ENCODE peak calls at places on chromosomes 11 and 22, in four cellular contexts. H is endothelial cell, F is left lung, J is right lobe of liver. L is an unnamed sample.

GRCh38 chr11:97893612-97894011 is 1127.1 kb upstream of the CNTN5 start:
- DNase-seq in H (no peak), F (no peak), J (no peak), L (no peak)

GRCh38 chr11:23021287-23021863 is 161.1 kb upstream of the CCDC179 start:
- DNase-seq in H (peak; percentile 29), F (no peak), J (no peak), L (no peak)

GRCh38 chr11:14623036-14623435 is 20.6 kb upstream of the PDE3B start:
- DNase-seq in H (no peak), F (no peak), J (no peak), L (no peak)

GRCh38 chr11:120134106-120134930 is 3.6 kb downstream of the TRIM29 start:
- DNase-seq in H (peak; percentile 1), F (peak; percentile 25), J (no peak), L (no peak)

GRCh38 chr11:130732476-130732875 is 183.8 kb downstream of the SNX19 start:
- DNase-seq in H (no peak), F (no peak), J (no peak), L (no peak)

GRCh38 chr11:123186291-123186690 is 8.8 kb downstream of the CLMP start:
- DNase-seq in H (no peak), F (no peak), J (no peak), L (no peak)

GRCh38 chr11:68122936-68123539 is 1.9 kb upstream of the CHKA start:
- DNase-seq in H (no peak), F (peak; percentile 55), J (peak; percentile 76), L (no peak)

GRCh38 chr11:46248270-46249102 is 29.0 kb upstream of the CREB3L1 start:
- DNase-seq in H (no peak), F (no peak), J (no peak), L (peak; percentile 91)

GRCh38 chr11:86673872-86674750 is 1.7 kb upstream of the ME3 start:
- DNase-seq in H (no peak), F (no peak), J (no peak), L (no peak)

GRCh38 chr11:12540913-12541587 is 133.2 kb upstream of the TEAD1 start:
- DNase-seq in H (no peak), F (no peak), J (no peak), L (peak; percentile 80)

GRCh38 chr11:116859175-116859574 is 21.8 kb upstream of the APOA1 start:
- DNase-seq in H (no peak), F (no peak), J (no peak), L (no peak)

GRCh38 chr11:128634395-128634794 is 47.0 kb upstream of the ETS1 start:
- DNase-seq in H (no peak), F (no peak), J (no peak), L (no peak)

GRCh38 chr11:36254739-36255138 is 34.5 kb downstream of the COMMD9 start:
- DNase-seq in H (no peak), F (no peak), J (no peak), L (no peak)

GRCh38 chr11:128235446-128235845 is 351.9 kb downstream of the ETS1 start:
- DNase-seq in H (no peak), F (no peak), J (no peak), L (no peak)

GRCh38 chr11:119284344-119285157 is 32.4 kb downstream of the MCAM start:
- DNase-seq in H (no peak), F (no peak), J (no peak), L (peak; percentile 5)

GRCh38 chr22:30885001-30885366 is 83.6 kb downstream of the MORC2 start:
- DNase-seq in H (no peak), F (no peak), J (peak; percentile 30), L (no peak)

GRCh38 chr22:39139933-39140332 is 12.5 kb downstream of the CBX7 start:
- DNase-seq in H (no peak), F (no peak), J (no peak), L (no peak)

GRCh38 chr11:105763594-105763993 is 153.7 kb downstream of the GRIA4 start:
- DNase-seq in H (no peak), F (no peak), J (no peak), L (no peak)

GRCh38 chr11:69807416-69807815 is 11.8 kb downstream of the FGF3 start:
- DNase-seq in H (no peak), F (no peak), J (no peak), L (no peak)

GRCh38 chr11:73176145-73176891 is 34.2 kb upstream of the FCHSD2 start:
- DNase-seq in H (no peak), F (peak; percentile 24), J (no peak), L (no peak)

GRCh38 chr11:71467164-71467563 is 14.2 kb downstream of the NADSYN1 start:
- DNase-seq in H (no peak), F (no peak), J (no peak), L (no peak)

GRCh38 chr22:31122532-31123291 is at the start of gene INPP5J:
- DNase-seq in H (no peak), F (no peak), J (no peak), L (no peak)

GRCh38 chr11:69655479-69656394 is 14.8 kb downstream of the CCND1 start:
- DNase-seq in H (no peak), F (no peak), J (peak; percentile 44), L (no peak)

GRCh38 chr11:133797542-133797941 is 47.8 kb downstream of the SPATA19 start:
- DNase-seq in H (no peak), F (no peak), J (no peak), L (no peak)

GRCh38 chr11:16603245-16603644 is 135.2 kb upstream of the C11orf58 start:
- DNase-seq in H (no peak), F (no peak), J (no peak), L (no peak)

GRCh38 chr22:43113516-43114251 is 3.1 kb downstream of the BIK start:
- DNase-seq in H (no peak), F (no peak), J (no peak), L (no peak)
- TF ChIP-seq CTCF in H (no peak), F (no peak), J (no peak), L (no peak)

GRCh38 chr11:96016978-96017502 is 93.1 kb upstream of the MTMR2 start:
- DNase-seq in H (no peak), F (no peak), J (no peak), L (no peak)

GRCh38 chr11:96014234-96014633 is 90.3 kb upstream of the MTMR2 start:
- DNase-seq in H (no peak), F (no peak), J (no peak), L (no peak)

GRCh38 chr11:96013459-96014213 is 89.7 kb upstream of the MTMR2 start:
- DNase-seq in H (no peak), F (no peak), J (no peak), L (no peak)

GRCh38 chr11:96017872-96018271 is 94.0 kb upstream of the MTMR2 start:
- DNase-seq in H (no peak), F (no peak), J (no peak), L (no peak)

DNA sequence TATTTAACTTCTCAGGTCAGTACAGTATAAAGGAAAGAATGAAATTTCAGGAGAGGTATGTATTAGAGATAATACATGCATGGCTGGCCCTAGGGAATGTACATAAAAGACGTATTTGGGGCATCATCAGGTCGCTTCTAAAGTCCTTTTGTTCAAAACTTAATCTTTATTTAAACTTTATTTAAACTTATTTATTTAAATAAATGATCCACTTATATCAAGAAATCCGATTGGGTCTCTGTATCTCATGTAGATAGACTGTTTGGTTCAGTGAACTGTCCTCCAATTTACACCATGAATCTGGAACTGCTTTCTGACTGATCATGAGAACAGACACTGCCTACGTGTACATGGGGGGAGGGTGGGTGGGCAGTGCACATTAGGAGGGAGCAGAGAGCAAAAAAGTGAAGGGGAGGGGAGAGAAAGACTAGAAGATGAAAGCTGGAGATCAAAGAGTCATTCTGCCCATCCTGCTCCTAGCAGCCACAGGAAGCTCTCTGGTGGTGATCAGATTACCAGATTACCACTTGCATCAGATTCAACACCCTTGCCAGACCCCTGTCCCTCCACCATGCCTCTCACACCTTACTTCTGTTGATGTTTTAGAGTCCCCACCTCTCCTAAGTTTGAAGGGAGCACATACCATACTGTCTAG is 92.1 kb upstream of the MTMR2 start:
- DNase-seq in H (no peak), F (no peak), J (no peak), L (no peak)
- TF ChIP-seq CTCF in H (no peak), F (no peak), J (no peak), L (no peak)

GRCh38 chr11:34869425-34869824 is 46.8 kb downstream of the APIP start:
- DNase-seq in H (no peak), F (no peak), J (no peak), L (no peak)
- TF ChIP-seq CTCF in H (peak; percentile 43), F (no peak), J (no peak), L (peak; percentile 13)

GRCh38 chr11:1293619-1294015 is 15.8 kb downstream of the TOLLIP start:
- DNase-seq in H (no peak), F (peak; percentile 34), J (no peak), L (no peak)
- TF ChIP-seq CTCF in H (no peak), F (no peak), J (peak; percentile 54), L (peak; percentile 34)

GRCh38 chr22:17159504-17159951 is 451 bp upstream of the HDHD5 start:
- DNase-seq in H (no peak), F (peak; percentile 73), J (peak; percentile 71), L (no peak)

GRCh38 chr22:17158176-17158567 is 905 bp downstream of the HDHD5 start:
- DNase-seq in H (no peak), F (no peak), J (no peak), L (no peak)

GRCh38 chr22:17157714-17158113 is 1.4 kb downstream of the HDHD5 start:
- DNase-seq in H (no peak), F (no peak), J (no peak), L (no peak)

GRCh38 chr22:17155941-17156340 is 3.1 kb downstream of the HDHD5 start:
- DNase-seq in H (no peak), F (no peak), J (no peak), L (no peak)

DNA sequence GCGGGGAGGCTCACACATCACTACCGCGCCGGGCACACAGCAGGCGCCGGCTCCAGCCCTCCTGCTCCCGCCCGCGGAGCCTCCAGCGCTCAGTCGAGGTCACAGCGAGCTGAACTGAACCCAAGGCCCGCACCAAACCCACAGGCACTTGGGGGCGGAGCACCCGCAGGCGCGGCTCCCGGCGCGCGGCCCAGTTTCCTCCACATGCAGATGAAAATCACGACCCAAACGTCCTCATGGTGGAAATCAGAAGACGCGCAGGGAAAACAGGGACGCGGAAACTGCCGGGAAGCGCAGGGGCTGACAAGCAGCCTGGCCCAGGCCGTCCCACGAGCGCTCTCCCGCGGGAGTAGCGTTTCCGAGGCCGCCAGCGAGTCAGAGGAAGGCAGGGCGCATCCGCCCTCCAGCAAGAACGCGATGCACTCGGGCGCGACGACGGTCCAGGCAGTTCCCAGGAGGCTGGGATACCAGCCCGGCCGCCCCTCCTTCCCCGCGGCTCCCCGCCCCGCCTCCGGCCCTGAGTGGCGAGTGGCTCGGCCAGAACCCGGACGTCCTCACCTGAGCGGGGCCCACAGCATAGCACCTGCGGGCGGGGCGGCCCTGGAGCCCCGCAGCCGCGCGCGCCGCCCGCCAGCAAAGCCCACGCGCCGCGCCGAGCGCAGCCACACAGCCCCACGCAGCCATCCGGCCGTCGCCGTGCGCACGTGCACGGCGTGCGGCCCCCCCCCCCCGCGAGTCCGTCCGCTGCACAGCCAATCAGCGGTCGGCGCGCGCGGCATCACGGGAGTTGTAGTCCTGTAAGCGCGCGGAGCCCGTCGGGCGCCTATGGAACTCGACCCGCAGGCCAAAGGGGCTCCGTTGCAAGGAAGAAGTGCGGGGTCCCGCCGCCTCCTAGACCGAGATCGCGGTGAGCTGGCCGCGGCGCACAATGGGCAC is at the start of gene HDHD5:
- DNase-seq in H (peak; percentile 87), F (peak; percentile 92), J (peak; percentile 94), L (peak; percentile 14)
- TF ChIP-seq CTCF in H (no peak), F (no peak), J (no peak), L (no peak)

L was measured in AG09309.